ENCODE peak calls at places on chromosomes 1 and 21, in seven cellular contexts. Y is Caco-2, Z is progenitor cell of endocrine pancreas, B is mucosa of descending colon, H is WTC11, S is GM20000, L is HFF-Myc. T is an unnamed sample.

GRCh38 chr21:14875186-14875585 is 189.6 kb downstream of the NRIP1 start:
- DNase-seq in S (no peak), B (no peak), H (no peak), Y (no peak), Z (no peak), L (no peak), T (no peak)

GRCh38 chr1:169053196-169053595 is 53.3 kb upstream of the ATP1B1 start:
- DNase-seq in L (no peak), Y (no peak), B (no peak), S (no peak), Z (no peak), H (no peak), T (no peak)

GRCh38 chr1:226608699-226609505 is 60.3 kb downstream of the STUM start:
- DNase-seq in L (peak), B (no peak), H (peak), Z (peak), S (peak), Y (peak), T (peak)

GRCh38 chr1:112840631-112841624 is 115.1 kb downstream of the SLC16A1 start:
- DNase-seq in Y (no peak), L (no peak), S (peak), B (no peak), H (no peak), Z (no peak), T (no peak)

GRCh38 chr1:52186449-52186848 is 44.6 kb downstream of the ZFYVE9 start:
- DNase-seq in B (no peak), L (no peak), H (no peak), Z (no peak), S (no peak), Y (no peak), T (no peak)

GRCh38 chr1:45230537-45230936 is 24.1 kb upstream of the ZSWIM5 start:
- DNase-seq in B (no peak), S (no peak), H (no peak), L (no peak), Y (peak), Z (no peak), T (peak)

GRCh38 chr1:18929686-18930085 is 26.8 kb downstream of the IFFO2 start:
- DNase-seq in Z (no peak), B (no peak), S (no peak), H (no peak), Y (no peak), L (no peak), T (no peak)

GRCh38 chr1:200172311-200172710 is 144.8 kb downstream of the NR5A2 start:
- DNase-seq in Z (no peak), L (no peak), Y (no peak), H (no peak), B (no peak), S (no peak), T (peak)

GRCh38 chr1:1540817-1541628 is 599 bp upstream of the TMEM240 start:
- DNase-seq in Y (no peak), B (peak), Z (no peak), S (peak), H (no peak), L (no peak), T (no peak)

GRCh38 chr1:21937372-21938121 is 437 bp upstream of the HSPG2 start:
- DNase-seq in S (peak), B (peak), H (peak), L (no peak), Y (peak), Z (peak), T (peak)

GRCh38 chr1:223022641-223023473 is 120.2 kb downstream of the TLR5 start:
- DNase-seq in L (no peak), Y (no peak), H (no peak), S (no peak), Z (no peak), B (no peak), T (peak)

GRCh38 chr1:219660666-219661463 is 48.0 kb upstream of the ZC3H11B start:
- DNase-seq in Y (peak), Z (peak), S (peak), L (peak), H (peak), B (peak), T (peak)

GRCh38 chr1:244988521-244988920 is 124.2 kb upstream of the HNRNPU start:
- DNase-seq in H (no peak), Y (no peak), S (no peak), B (no peak), Z (no peak), L (no peak), T (no peak)

GRCh38 chr1:45246760-45247159 is 40.4 kb upstream of the ZSWIM5 start:
- DNase-seq in Y (no peak), B (no peak), S (no peak), Z (no peak), L (peak), H (no peak), T (peak)

GRCh38 chr1:226643167-226643566 is 94.6 kb downstream of the STUM start:
- DNase-seq in B (peak), Y (no peak), L (peak), H (no peak), S (peak), Z (no peak), T (peak)

GRCh38 chr1:181739214-181739613 is 255.9 kb downstream of the CACNA1E start:
- DNase-seq in Y (no peak), H (no peak), Z (no peak), B (no peak), S (no peak), L (no peak), T (no peak)

GRCh38 chr1:2146836-2147517 is 47.6 kb downstream of the FAAP20 start:
- DNase-seq in S (no peak), Z (no peak), B (no peak), L (no peak), H (no peak), Y (no peak), T (no peak)

GRCh38 chr1:65493792-65494191 is 73.3 kb downstream of the LEPR start:
- DNase-seq in L (peak), Y (no peak), H (no peak), B (no peak), Z (no peak), S (no peak), T (no peak)

GRCh38 chr1:93960641-93961147 is 51.5 kb upstream of the GCLM start:
- DNase-seq in Z (no peak), H (no peak), L (no peak), B (no peak), Y (no peak), S (no peak), T (peak)

GRCh38 chr1:117013310-117013850 is 11.8 kb downstream of the CD101 start:
- DNase-seq in Y (peak), Z (peak), B (no peak), S (no peak), L (no peak), H (no peak), T (peak)

GRCh38 chr1:209199822-209200221 is 383.7 kb upstream of the CAMK1G start:
- DNase-seq in Y (peak), H (peak), L (no peak), Z (no peak), B (no peak), S (no peak), T (peak)

GRCh38 chr1:203216274-203217138 is 13.0 kb downstream of the CHIT1 start:
- DNase-seq in S (peak), Y (peak), H (peak), B (no peak), L (peak), Z (peak), T (peak)

GRCh38 chr1:44947774-44948311 is 38.6 kb downstream of the EIF2B3 start:
- DNase-seq in Y (no peak), S (no peak), H (no peak), B (no peak), L (no peak), Z (no peak), T (no peak)

GRCh38 chr1:207404849-207405525 is 49.1 kb upstream of the CR2 start:
- DNase-seq in H (no peak), Z (no peak), L (peak), B (no peak), Y (peak), S (peak), T (peak)

GRCh38 chr1:78038071-78038470 is 7.7 kb upstream of the GIPC2 start:
- DNase-seq in S (no peak), L (no peak), B (no peak), Y (no peak), Z (no peak), H (no peak), T (no peak)

GRCh38 chr1:2234762-2235113 is 6.6 kb downstream of the SKI start:
- DNase-seq in Y (no peak), L (no peak), H (no peak), S (no peak), B (peak), Z (no peak), T (no peak)

GRCh38 chr1:6590046-6590445 is 10.3 kb downstream of the ZBTB48 start:
- DNase-seq in S (no peak), Z (no peak), B (no peak), L (no peak), Y (no peak), H (no peak), T (no peak)

GRCh38 chr1:6001992-6002576 is 9.9 kb upstream of the NPHP4 start:
- DNase-seq in Z (no peak), Y (no peak), B (peak), S (no peak), H (peak), L (no peak), T (peak)

GRCh38 chr1:41410462-41410861 is 49.2 kb downstream of the FOXO6 start:
- DNase-seq in B (no peak), L (no peak), H (no peak), Z (no peak), S (no peak), Y (no peak), T (no peak)

GRCh38 chr1:168708698-168709406 is 20.2 kb downstream of the DPT start:
- DNase-seq in S (no peak), Z (no peak), B (no peak), Y (no peak), H (no peak), L (no peak), T (no peak)

GRCh38 chr21:45971487-45972352 is 9.8 kb upstream of the COL6A1 start:
- DNase-seq in H (no peak), L (peak), Z (no peak), B (peak), Y (no peak), S (no peak), T (no peak)

GRCh38 chr1:218312509-218312908 is 27.4 kb downstream of the RRP15 start:
- DNase-seq in L (no peak), S (no peak), H (no peak), B (no peak), Y (no peak), Z (no peak), T (no peak)

GRCh38 chr1:159959451-159959850 is 5.4 kb upstream of the SLAMF9 start:
- DNase-seq in Y (peak), L (no peak), H (no peak), S (no peak), Z (no peak), B (no peak), T (peak)

GRCh38 chr21:45642122-45642813 is 1.3 kb upstream of the PCBP3 start:
- DNase-seq in S (peak), B (peak), H (peak), Z (no peak), L (no peak), Y (no peak), T (no peak)

GRCh38 chr1:98985687-98986086 is 19.0 kb downstream of the PLPPR5 start:
- DNase-seq in L (no peak), H (no peak), S (no peak), Z (no peak), B (no peak), Y (no peak), T (no peak)

GRCh38 chr1:32636793-32637561 is 13.4 kb downstream of the ZBTB8OS start:
- DNase-seq in Y (peak), S (no peak), Z (no peak), H (no peak), L (no peak), B (no peak), T (peak)

GRCh38 chr1:151372411-151372934 is at the start of gene SELENBP1:
- DNase-seq in B (peak), Y (peak), Z (peak), S (no peak), H (peak), L (peak), T (peak)

DNA sequence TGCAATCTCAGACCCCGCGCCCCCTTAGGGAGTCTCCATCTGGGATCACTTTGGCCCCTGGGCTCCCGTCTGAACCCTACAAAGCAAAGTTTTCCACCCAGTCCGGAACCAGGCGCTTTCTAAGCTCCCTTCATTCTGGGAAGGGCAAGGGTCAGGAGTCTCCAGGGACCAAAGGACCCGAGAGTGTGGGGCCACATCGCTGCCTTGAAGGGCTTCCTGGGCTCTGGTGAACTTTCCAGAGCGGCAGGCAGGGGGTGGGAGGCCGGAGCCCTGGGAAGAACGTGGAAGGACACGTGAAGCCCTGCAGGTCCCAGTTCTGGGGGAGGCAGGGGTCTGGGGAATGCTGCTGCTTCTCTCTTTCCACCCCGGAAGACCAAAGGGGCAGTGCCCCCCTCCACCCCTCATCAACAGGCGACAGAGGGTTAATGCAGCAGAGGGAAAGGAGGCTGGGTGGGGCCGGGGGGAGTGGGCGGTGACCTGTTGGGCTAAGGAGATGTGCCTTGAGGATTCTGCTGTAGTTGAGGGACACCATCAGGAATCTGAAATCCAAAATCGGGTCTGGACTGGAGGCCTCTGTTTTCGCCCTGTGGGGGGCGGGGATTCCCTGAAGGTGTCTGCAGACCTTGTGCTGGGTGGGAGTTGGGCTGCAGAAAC is 734 bp downstream of the CDK18 start:
- DNase-seq in H (peak), S (no peak), B (no peak), Z (no peak), L (no peak), Y (peak), T (no peak)
- TF ChIP-seq CTCF in H (no peak), S (no peak), B (no peak), Z (peak), L (no peak), Y (no peak), T (no peak)

GRCh38 chr1:234188454-234188792 is 184.8 kb upstream of the COA6 start:
- DNase-seq in Z (no peak), S (no peak), L (no peak), H (peak), Y (no peak), B (no peak), T (peak)
- TF ChIP-seq CTCF in Z (peak), S (no peak), L (peak), H (no peak), Y (peak), B (no peak), T (peak)

DNA sequence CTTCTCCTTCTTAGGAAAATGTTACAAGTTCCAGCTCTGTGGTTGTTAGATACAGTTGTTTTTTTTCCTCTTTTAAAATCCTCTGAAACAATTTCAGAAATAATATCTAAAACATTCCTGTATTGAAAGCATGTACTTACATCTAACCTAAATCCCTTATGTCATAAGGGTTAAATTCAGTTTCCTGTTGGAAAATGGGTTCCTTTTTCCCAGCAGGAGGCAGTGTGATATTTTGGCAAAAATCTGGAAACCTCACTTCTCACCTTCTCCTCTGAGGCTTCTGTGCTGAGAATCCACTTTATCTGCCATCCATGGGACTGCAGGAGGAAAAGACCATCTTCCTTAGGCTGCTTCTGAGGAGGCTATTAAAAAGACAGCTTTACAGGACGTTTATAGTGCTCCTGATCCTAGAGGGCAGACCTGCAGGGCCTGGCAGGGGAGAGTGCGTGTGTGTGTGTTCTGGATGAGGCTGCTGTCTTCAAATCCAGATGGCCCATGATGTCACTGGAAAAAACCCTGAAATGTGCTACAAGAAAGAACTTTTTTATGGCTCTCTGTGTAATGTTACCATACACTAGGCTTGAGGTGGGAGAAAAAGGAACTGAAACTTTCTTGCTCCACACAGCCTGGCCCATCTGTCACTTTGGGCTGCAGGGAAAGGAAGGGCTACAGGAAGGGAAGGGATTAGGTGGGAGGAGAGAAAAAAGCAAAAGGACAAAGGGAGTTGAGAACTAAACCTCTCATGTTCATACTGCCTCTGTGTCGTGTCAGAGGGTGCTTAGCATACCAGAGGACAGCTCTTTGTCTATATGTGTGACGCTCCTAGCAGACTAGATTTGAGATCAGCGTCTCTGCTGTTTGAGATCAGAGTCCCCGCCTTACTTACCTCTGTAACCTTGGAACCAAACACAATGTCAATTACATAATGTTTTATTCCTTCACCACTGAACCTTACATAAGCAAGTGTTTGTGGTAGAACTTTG is 379.2 kb upstream of the SPAG17 start:
- DNase-seq in S (peak), B (no peak), H (no peak), Y (no peak), L (no peak), Z (no peak), T (no peak)
- TF ChIP-seq CTCF in S (no peak), B (no peak), H (no peak), Y (no peak), L (peak), Z (no peak), T (no peak)

GRCh38 chr1:173717238-173717637 is 2.5 kb downstream of the KLHL20 start:
- DNase-seq in B (no peak), Y (no peak), S (no peak), Z (no peak), L (no peak), H (no peak), T (no peak)

GRCh38 chr1:173714441-173714758 is 381 bp upstream of the KLHL20 start:
- DNase-seq in B (no peak), Y (no peak), L (no peak), S (no peak), H (no peak), Z (no peak), T (no peak)

GRCh38 chr1:173715538-173715844 is 710 bp downstream of the KLHL20 start:
- DNase-seq in Z (no peak), H (no peak), L (no peak), B (no peak), Y (no peak), S (no peak), T (no peak)

DNA sequence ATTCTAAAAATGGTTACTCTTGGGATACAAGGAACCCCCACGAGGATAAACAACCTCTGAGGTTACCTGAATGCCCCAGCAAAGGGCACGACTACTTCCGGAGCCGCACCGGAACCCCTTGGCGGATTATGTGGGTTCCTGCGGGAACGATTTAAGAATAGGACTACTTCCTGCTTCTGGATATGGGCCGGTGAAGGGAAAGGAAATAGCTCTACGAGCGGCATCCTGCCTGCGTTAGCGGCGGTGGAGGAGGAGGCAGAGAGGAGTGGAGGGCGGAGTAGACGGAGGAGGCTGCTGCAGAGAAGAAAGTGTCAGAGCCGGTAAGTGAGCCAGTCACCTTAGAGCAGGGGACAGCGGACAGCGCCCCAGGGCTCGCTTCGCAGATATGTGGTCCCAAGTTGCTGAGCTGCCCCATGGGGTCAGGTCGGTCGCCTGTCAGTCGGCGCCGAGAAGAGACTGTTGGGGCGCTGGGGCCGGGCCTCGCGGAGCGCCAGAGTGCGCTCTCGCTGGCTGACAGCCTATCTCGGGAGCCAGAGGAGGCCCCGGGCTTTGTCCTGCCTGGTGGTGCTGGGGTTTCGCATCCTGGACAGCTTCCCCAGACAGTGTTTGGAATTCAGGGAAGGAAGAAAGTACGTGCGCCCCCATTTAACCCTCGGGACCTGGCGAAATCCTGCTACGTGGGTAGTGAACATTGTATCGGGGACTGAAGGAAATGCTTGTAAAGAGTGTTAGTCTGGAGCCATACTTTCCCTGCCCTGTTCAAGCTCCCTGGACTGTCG is at the start of gene KLHL20:
- DNase-seq in H (peak), B (peak), Y (peak), L (peak), Z (peak), S (peak), T (peak)
- TF ChIP-seq CTCF in H (no peak), B (no peak), Y (no peak), L (no peak), Z (no peak), S (no peak), T (no peak)

GRCh38 chr1:163072658-163073057 is 3.5 kb downstream of the RGS4 start:
- DNase-seq in L (no peak), Z (no peak), H (no peak), Y (no peak), S (no peak), B (no peak), T (peak)

GRCh38 chr1:163074004-163074403 is 4.8 kb downstream of the RGS4 start:
- DNase-seq in Y (no peak), H (no peak), L (no peak), S (no peak), Z (no peak), B (no peak), T (no peak)

GRCh38 chr1:163069655-163070277 is 605 bp downstream of the RGS4 start:
- DNase-seq in S (no peak), L (no peak), H (no peak), Y (no peak), Z (no peak), B (no peak), T (no peak)

GRCh38 chr1:163069142-163069541 is at the start of gene RGS4:
- DNase-seq in H (peak), Z (peak), B (no peak), S (no peak), Y (peak), L (peak), T (peak)

GRCh38 chr1:163071381-163072255 is 2.5 kb downstream of the RGS4 start:
- DNase-seq in L (peak), Y (peak), B (no peak), H (peak), S (peak), Z (peak), T (peak)
- TF ChIP-seq CTCF in L (peak), Y (peak), B (peak), H (peak), S (peak), Z (peak), T (peak)

GRCh38 chr1:161314201-161314981 is at the start of gene SDHC:
- DNase-seq in Z (peak), H (peak), L (peak), Y (peak), S (peak), B (peak), T (peak)
- TF ChIP-seq CTCF in Z (peak), H (no peak), L (peak), Y (peak), S (no peak), B (no peak), T (peak)